ENCODE peak calls at places on chromosome 6, in four cellular contexts. M is GM23248, Q is IMR-90, U is neural progenitor cell. J is an unnamed sample.

GRCh38 chr6:10272591-10272990 is 142.3 kb downstream of the TFAP2A start:
- DNase-seq in U (no peak), Q (no peak), M (peak), J (no peak)

GRCh38 chr6:155528335-155528734 is 72.7 kb upstream of the NOX3 start:
- DNase-seq in Q (no peak), U (no peak), M (no peak), J (peak)

GRCh38 chr6:6969761-6970223 is 138.0 kb upstream of the RREB1 start:
- DNase-seq in U (no peak), Q (no peak), M (no peak), J (no peak)

GRCh38 chr6:146389740-146390139 is 153.9 kb upstream of the RAB32 start:
- DNase-seq in M (no peak), U (no peak), Q (no peak), J (no peak)

GRCh38 chr6:30883743-30884520 is at the start of gene DDR1:
- DNase-seq in U (peak), M (peak), Q (peak), J (peak)

GRCh38 chr6:45509426-45509825 is 131.7 kb upstream of the SUPT3H start:
- DNase-seq in Q (no peak), M (no peak), U (no peak), J (no peak)

GRCh38 chr6:169763308-169763707 is 11.9 kb downstream of the ERMARD start:
- DNase-seq in Q (no peak), M (no peak), U (no peak), J (no peak)

GRCh38 chr6:50829898-50830439 is 11.3 kb downstream of the TFAP2B start:
- DNase-seq in M (no peak), Q (no peak), U (peak), J (no peak)

GRCh38 chr6:14984454-14984853 is 261.4 kb upstream of the JARID2 start:
- DNase-seq in M (peak), Q (peak), U (no peak), J (peak)

GRCh38 chr6:93139408-93140081 is 279.8 kb downstream of the EPHA7 start:
- DNase-seq in U (no peak), M (no peak), Q (no peak), J (no peak)

GRCh38 chr6:89539779-89540178 is 98.8 kb downstream of the LYRM2 start:
- DNase-seq in Q (no peak), M (no peak), U (no peak), J (no peak)

GRCh38 chr6:57038906-57039305 is 7.6 kb upstream of the KIAA1586 start:
- DNase-seq in M (no peak), U (no peak), Q (no peak), J (no peak)

GRCh38 chr6:105569706-105570105 is 166.8 kb upstream of the PREP start:
- DNase-seq in M (no peak), Q (no peak), U (no peak), J (no peak)

GRCh38 chr6:147782302-147782701 is 273.8 kb downstream of the SAMD5 start:
- DNase-seq in M (no peak), Q (peak), U (peak), J (no peak)

GRCh38 chr6:168184701-168185100 is 105.7 kb upstream of the FRMD1 start:
- DNase-seq in U (no peak), Q (no peak), M (no peak), J (no peak)

GRCh38 chr6:36733300-36733699 is 35.7 kb downstream of the RAB44 start:
- DNase-seq in M (no peak), Q (no peak), U (no peak), J (no peak)

DNA sequence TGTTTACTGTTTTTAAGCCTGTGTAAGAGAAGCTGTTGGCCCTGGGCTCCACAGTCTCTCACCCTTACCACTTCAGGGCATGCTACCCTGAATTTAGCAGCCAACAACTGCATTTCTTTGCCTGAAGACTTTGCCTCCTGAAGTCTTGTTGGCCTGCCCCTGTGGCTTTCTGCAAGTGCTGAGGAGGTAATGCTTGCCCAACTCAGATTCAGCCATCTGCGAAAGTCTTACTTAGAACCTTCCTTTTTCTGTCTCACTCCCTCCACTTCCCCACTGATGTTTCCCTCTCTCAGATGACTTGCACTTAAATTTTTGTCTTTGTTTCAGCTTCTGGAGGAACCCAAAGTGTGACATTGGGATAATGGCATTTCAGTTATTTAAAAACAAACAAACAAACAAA is 11.8 kb upstream of the IBTK start:
- DNase-seq in U (no peak), Q (no peak), M (no peak), J (no peak)
- H3K4me3 ChIP-seq in U (no peak), Q (no peak), M (no peak), J (no peak)

GRCh38 chr6:111862314-111862713 is 10.9 kb downstream of the FYN start:
- DNase-seq in U (no peak), Q (no peak), M (no peak), J (no peak)
- H3K4me3 ChIP-seq in U (no peak), Q (no peak), M (no peak), J (no peak)

GRCh38 chr6:32369678-32370077 is 2.0 kb downstream of the TSBP1 start:
- DNase-seq in Q (peak), U (no peak), M (peak), J (peak)
- H3K4me3 ChIP-seq in Q (no peak), U (no peak), M (no peak), J (no peak)

DNA sequence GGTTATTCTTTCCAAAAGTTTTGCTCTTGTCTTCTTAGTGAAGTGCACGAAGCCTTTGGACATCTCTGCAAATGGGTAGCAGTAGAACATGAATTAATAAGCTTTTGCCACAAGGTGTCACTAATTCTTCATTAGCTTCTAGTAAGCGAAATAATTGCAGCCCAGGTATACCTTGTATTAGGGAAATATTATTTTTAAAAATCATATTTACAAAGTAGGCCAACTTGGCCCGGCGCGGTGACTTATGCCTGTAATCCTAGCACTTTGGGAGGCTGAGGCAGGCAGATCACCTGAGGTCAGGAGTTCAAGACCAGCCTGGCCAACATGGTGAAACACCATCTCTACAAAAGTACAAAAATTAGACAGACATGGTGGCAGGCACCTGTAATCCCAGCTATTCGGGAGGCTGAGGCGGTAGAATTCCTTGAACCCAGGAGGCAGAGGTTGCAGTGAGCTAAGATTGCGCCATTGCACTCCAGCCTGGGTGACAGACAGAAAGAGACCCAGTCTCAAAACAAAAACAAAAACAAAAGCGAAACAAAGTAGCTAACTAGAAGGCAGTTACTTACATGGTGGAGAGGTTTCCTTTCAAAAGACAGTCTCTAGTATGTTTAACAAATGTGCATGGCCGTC is 8.8 kb upstream of the RSPH3 start:
- DNase-seq in M (peak), Q (peak), U (peak), J (peak)
- H3K4me3 ChIP-seq in M (no peak), Q (no peak), U (no peak), J (no peak)

GRCh38 chr6:12473494-12473893 is 183.3 kb downstream of the EDN1 start:
- DNase-seq in Q (no peak), U (peak), M (no peak), J (no peak)
- H3K4me3 ChIP-seq in Q (no peak), U (no peak), M (no peak), J (no peak)

DNA sequence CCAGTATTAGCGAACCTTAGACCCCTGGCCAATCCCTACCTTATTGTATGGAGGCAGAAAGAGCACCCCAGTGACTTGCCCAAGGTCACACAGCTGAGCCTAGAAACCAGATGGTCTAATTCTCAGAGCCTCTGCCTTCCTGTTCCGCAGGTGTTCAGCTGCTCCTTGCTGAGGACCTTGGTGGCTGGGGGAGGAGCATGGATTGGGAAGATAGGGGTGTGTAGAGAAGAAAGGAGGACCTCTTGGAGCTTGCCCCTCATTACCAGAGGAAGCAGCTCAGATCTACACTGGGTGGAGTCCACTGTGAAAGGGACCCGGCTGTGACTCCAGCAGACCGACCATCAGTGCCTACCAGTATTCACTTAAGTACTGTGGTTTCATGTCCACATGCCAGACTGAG is 15.2 kb downstream of the FOXP4 start:
- DNase-seq in M (no peak), U (no peak), Q (no peak), J (no peak)
- H3K4me3 ChIP-seq in M (no peak), U (no peak), Q (no peak), J (no peak)

GRCh38 chr6:109091314-109092009 is 3.2 kb downstream of the SESN1 start:
- DNase-seq in Q (no peak), M (peak), U (no peak), J (no peak)
- H3K4me3 ChIP-seq in Q (no peak), M (no peak), U (peak), J (no peak)

GRCh38 chr6:5085638-5086293 is 625 bp downstream of the PPP1R3G start:
- DNase-seq in Q (peak), M (peak), U (peak), J (peak)
- H3K4me3 ChIP-seq in Q (peak), M (peak), U (peak), J (peak)